ENCODE peak calls at places on chromosome 6, in six cellular contexts. One of them, this sample, is unnamed.

GRCh38 chr6:114366899-114367298 is 24.1 kb upstream of the HS3ST5 start:
- DNase-seq in IMR-90: no peak
- DNase-seq in neuronal stem cell: no peak
- DNase-seq in H1: no peak
- DNase-seq in trophoblast cell: no peak
- DNase-seq in mesenchymal stem cell: no peak
- DNase-seq in this sample: no peak

GRCh38 chr6:26550250-26550993 is 12.3 kb downstream of the HMGN4 start:
- DNase-seq in H1: peak
- DNase-seq in neuronal stem cell: peak
- DNase-seq in trophoblast cell: peak
- DNase-seq in IMR-90: peak
- DNase-seq in mesenchymal stem cell: peak
- DNase-seq in this sample: peak

GRCh38 chr6:112575309-112575834 is 228.2 kb downstream of the RFPL4B start:
- DNase-seq in mesenchymal stem cell: no peak
- DNase-seq in H1: no peak
- DNase-seq in neuronal stem cell: no peak
- DNase-seq in IMR-90: no peak
- DNase-seq in trophoblast cell: no peak
- DNase-seq in this sample: no peak

GRCh38 chr6:30507849-30508843 is 18.8 kb downstream of the HLA-E start:
- DNase-seq in trophoblast cell: no peak
- DNase-seq in neuronal stem cell: no peak
- DNase-seq in mesenchymal stem cell: no peak
- DNase-seq in H1: no peak
- DNase-seq in IMR-90: no peak
- DNase-seq in this sample: no peak

GRCh38 chr6:56570434-56571359 is 72.0 kb downstream of the DST start:
- DNase-seq in mesenchymal stem cell: peak
- DNase-seq in neuronal stem cell: no peak
- DNase-seq in trophoblast cell: peak
- DNase-seq in IMR-90: peak
- DNase-seq in H1: no peak
- DNase-seq in this sample: no peak

GRCh38 chr6:39228992-39229767 is at the start of gene KCNK5:
- DNase-seq in neuronal stem cell: peak
- DNase-seq in trophoblast cell: peak
- DNase-seq in H1: peak
- DNase-seq in mesenchymal stem cell: peak
- DNase-seq in IMR-90: peak
- DNase-seq in this sample: peak

GRCh38 chr6:167825059-167825758 is 1.5 kb upstream of the AFDN start:
- DNase-seq in H1: no peak
- DNase-seq in trophoblast cell: no peak
- DNase-seq in neuronal stem cell: peak
- DNase-seq in mesenchymal stem cell: no peak
- DNase-seq in IMR-90: no peak
- DNase-seq in this sample: no peak

GRCh38 chr6:117290173-117290834 is 24.9 kb downstream of the VGLL2 start:
- DNase-seq in H1: no peak
- DNase-seq in neuronal stem cell: no peak
- DNase-seq in IMR-90: no peak
- DNase-seq in mesenchymal stem cell: no peak
- DNase-seq in trophoblast cell: no peak
- DNase-seq in this sample: no peak

GRCh38 chr6:108661430-108661829 is 100.7 kb downstream of the FOXO3 start:
- DNase-seq in H1: no peak
- DNase-seq in trophoblast cell: no peak
- DNase-seq in mesenchymal stem cell: peak
- DNase-seq in neuronal stem cell: no peak
- DNase-seq in IMR-90: peak
- DNase-seq in this sample: no peak

GRCh38 chr6:67009818-67010217 is 1302.8 kb upstream of the EYS start:
- DNase-seq in H1: peak
- DNase-seq in IMR-90: no peak
- DNase-seq in trophoblast cell: no peak
- DNase-seq in neuronal stem cell: no peak
- DNase-seq in mesenchymal stem cell: no peak
- DNase-seq in this sample: peak

GRCh38 chr6:130307752-130308361 is 58.0 kb upstream of the TMEM200A start:
- DNase-seq in mesenchymal stem cell: peak
- DNase-seq in IMR-90: peak
- DNase-seq in H1: no peak
- DNase-seq in trophoblast cell: no peak
- DNase-seq in neuronal stem cell: no peak
- DNase-seq in this sample: no peak

GRCh38 chr6:106050538-106050937 is 35.6 kb upstream of the PRDM1 start:
- DNase-seq in trophoblast cell: no peak
- DNase-seq in H1: no peak
- DNase-seq in mesenchymal stem cell: no peak
- DNase-seq in IMR-90: peak
- DNase-seq in neuronal stem cell: no peak
- DNase-seq in this sample: no peak

GRCh38 chr6:133468591-133468990 is 227.4 kb downstream of the EYA4 start:
- DNase-seq in neuronal stem cell: no peak
- DNase-seq in trophoblast cell: peak
- DNase-seq in H1: no peak
- DNase-seq in mesenchymal stem cell: no peak
- DNase-seq in IMR-90: no peak
- DNase-seq in this sample: no peak

GRCh38 chr6:133467982-133468380 is 226.8 kb downstream of the EYA4 start:
- DNase-seq in mesenchymal stem cell: no peak
- DNase-seq in H1: no peak
- DNase-seq in neuronal stem cell: no peak
- DNase-seq in IMR-90: peak
- DNase-seq in trophoblast cell: no peak
- DNase-seq in this sample: no peak

GRCh38 chr6:133463789-133464188 is 222.6 kb downstream of the EYA4 start:
- DNase-seq in H1: no peak
- DNase-seq in neuronal stem cell: no peak
- DNase-seq in mesenchymal stem cell: no peak
- DNase-seq in trophoblast cell: no peak
- DNase-seq in IMR-90: no peak
- DNase-seq in this sample: no peak

GRCh38 chr6:133466666-133467065 is 225.5 kb downstream of the EYA4 start:
- DNase-seq in trophoblast cell: no peak
- DNase-seq in mesenchymal stem cell: no peak
- DNase-seq in neuronal stem cell: no peak
- DNase-seq in IMR-90: peak
- DNase-seq in H1: no peak
- DNase-seq in this sample: no peak

DNA sequence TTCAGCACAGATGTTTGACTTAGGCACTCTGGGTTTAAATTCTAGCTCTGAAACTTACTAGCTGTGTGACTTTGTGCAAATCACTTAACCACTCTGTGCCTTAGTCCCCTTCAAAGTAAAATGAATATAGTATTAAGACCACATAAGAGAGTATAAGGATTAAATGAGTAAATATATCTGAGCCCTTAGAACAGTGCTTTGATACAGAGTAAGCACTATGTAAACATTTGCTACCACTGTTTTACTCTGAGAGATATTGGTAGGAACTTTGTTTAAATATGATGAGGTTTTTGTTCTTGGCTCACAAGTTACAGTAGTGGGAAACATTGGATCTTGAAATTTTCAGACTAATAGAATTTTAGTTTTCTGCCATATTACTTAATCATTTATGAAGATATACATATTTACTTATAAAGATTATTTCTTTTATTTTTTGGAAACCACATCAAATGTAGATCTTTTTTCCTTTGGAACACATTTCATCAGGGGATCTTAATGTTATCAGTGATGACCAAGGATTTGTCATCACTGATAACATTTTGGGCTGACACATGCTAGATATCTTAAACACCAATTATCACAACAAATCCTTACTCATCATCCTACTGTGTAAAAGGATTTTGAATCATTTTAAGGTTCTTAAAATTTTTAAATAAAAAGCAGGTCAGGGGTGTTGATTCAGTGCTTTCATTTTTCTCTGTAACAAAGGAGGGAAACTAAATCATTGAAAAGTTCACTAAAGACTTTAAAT is 226.2 kb downstream of the EYA4 start:
- DNase-seq in trophoblast cell: no peak
- DNase-seq in H1: no peak
- DNase-seq in mesenchymal stem cell: no peak
- DNase-seq in neuronal stem cell: no peak
- DNase-seq in IMR-90: peak
- DNase-seq in this sample: no peak
- H4K91ac ChIP-seq in trophoblast cell: no peak
- H4K91ac ChIP-seq in H1: no peak
- H4K91ac ChIP-seq in mesenchymal stem cell: no peak
- H4K91ac ChIP-seq in neuronal stem cell: no peak
- H4K91ac ChIP-seq in IMR-90: no peak
- H4K91ac ChIP-seq in this sample: no peak

DNA sequence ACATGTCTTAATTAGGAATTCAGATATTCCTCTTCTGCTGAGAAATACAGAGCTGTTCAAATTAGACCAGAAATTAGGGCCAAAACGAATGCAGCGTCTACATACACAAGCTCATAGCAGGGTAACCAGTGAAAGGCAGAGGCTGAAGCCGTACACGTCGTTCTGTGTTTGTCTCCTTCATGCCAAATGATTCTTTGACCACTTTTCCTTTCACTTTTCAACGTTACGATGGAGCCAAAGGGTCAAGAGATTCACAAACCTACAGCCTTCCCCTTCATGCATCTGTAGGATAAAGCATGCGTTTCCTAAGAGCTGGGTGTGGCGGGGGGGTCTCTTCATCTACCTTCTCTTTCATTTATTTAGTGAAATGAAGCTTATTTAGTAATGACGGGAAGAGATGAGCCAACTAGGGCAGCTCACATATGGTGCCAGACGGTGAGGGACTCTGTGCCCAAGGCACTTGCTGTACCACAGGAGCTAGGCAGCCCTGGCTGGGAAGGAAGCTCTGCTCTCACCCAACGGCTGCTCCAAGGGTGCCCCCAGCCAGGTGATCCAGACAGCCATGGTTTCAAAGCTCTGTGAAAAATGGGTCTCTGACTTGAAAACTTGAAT is 178.0 kb downstream of the ATXN1 start:
- DNase-seq in IMR-90: no peak
- DNase-seq in trophoblast cell: no peak
- DNase-seq in mesenchymal stem cell: no peak
- DNase-seq in neuronal stem cell: no peak
- DNase-seq in H1: no peak
- DNase-seq in this sample: no peak
- H4K91ac ChIP-seq in IMR-90: no peak
- H4K91ac ChIP-seq in trophoblast cell: no peak
- H4K91ac ChIP-seq in mesenchymal stem cell: no peak
- H4K91ac ChIP-seq in neuronal stem cell: no peak
- H4K91ac ChIP-seq in H1: no peak
- H4K91ac ChIP-seq in this sample: no peak

GRCh38 chr6:103875221-103875620 is 984.5 kb downstream of the HACE1 start:
- DNase-seq in mesenchymal stem cell: no peak
- DNase-seq in trophoblast cell: no peak
- DNase-seq in neuronal stem cell: no peak
- DNase-seq in IMR-90: no peak
- DNase-seq in H1: no peak
- DNase-seq in this sample: no peak

GRCh38 chr6:103870970-103871369 is 988.7 kb downstream of the HACE1 start:
- DNase-seq in neuronal stem cell: no peak
- DNase-seq in mesenchymal stem cell: no peak
- DNase-seq in IMR-90: no peak
- DNase-seq in trophoblast cell: peak
- DNase-seq in H1: no peak
- DNase-seq in this sample: no peak

GRCh38 chr6:103874575-103874974 is 985.1 kb downstream of the HACE1 start:
- DNase-seq in mesenchymal stem cell: no peak
- DNase-seq in neuronal stem cell: no peak
- DNase-seq in trophoblast cell: no peak
- DNase-seq in H1: no peak
- DNase-seq in IMR-90: no peak
- DNase-seq in this sample: no peak

GRCh38 chr6:103872683-103873082 is 987.0 kb downstream of the HACE1 start:
- DNase-seq in trophoblast cell: no peak
- DNase-seq in IMR-90: no peak
- DNase-seq in mesenchymal stem cell: no peak
- DNase-seq in neuronal stem cell: peak
- DNase-seq in H1: no peak
- DNase-seq in this sample: no peak

GRCh38 chr6:103872219-103872618 is 987.5 kb downstream of the HACE1 start:
- DNase-seq in mesenchymal stem cell: no peak
- DNase-seq in neuronal stem cell: no peak
- DNase-seq in IMR-90: no peak
- DNase-seq in H1: no peak
- DNase-seq in trophoblast cell: no peak
- DNase-seq in this sample: no peak
- H4K91ac ChIP-seq in mesenchymal stem cell: no peak
- H4K91ac ChIP-seq in neuronal stem cell: no peak
- H4K91ac ChIP-seq in IMR-90: no peak
- H4K91ac ChIP-seq in H1: no peak
- H4K91ac ChIP-seq in trophoblast cell: no peak
- H4K91ac ChIP-seq in this sample: no peak

DNA sequence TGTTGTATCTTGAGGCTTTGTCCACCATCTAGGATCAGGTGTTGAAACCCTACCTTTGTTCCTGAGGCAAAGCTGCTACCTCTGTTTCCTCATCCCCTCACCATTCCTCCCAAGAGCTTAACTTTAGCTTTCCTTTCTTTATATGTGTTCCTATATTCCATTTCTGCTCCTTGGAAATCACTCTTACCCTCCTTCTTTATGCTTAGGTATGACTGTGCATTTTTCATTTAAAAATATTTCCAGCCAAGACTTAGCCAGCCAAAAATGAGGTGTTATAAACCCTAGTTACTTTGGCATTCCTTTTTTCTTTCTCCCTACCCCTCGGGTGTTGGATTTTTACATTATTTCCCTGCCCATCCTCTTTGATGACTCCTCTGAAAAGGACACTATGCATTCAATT is 57.7 kb downstream of the TSBP1 start:
- DNase-seq in mesenchymal stem cell: no peak
- DNase-seq in H1: no peak
- DNase-seq in neuronal stem cell: no peak
- DNase-seq in IMR-90: no peak
- DNase-seq in trophoblast cell: no peak
- DNase-seq in this sample: no peak
- H4K91ac ChIP-seq in mesenchymal stem cell: no peak
- H4K91ac ChIP-seq in H1: no peak
- H4K91ac ChIP-seq in neuronal stem cell: no peak
- H4K91ac ChIP-seq in IMR-90: no peak
- H4K91ac ChIP-seq in trophoblast cell: no peak
- H4K91ac ChIP-seq in this sample: no peak

GRCh38 chr6:135521431-135521830 is 23.9 kb upstream of the AHI1 start:
- DNase-seq in neuronal stem cell: no peak
- DNase-seq in mesenchymal stem cell: peak
- DNase-seq in H1: no peak
- DNase-seq in IMR-90: peak
- DNase-seq in trophoblast cell: peak
- DNase-seq in this sample: no peak

GRCh38 chr6:135519343-135519742 is 21.8 kb upstream of the AHI1 start:
- DNase-seq in IMR-90: no peak
- DNase-seq in mesenchymal stem cell: no peak
- DNase-seq in H1: no peak
- DNase-seq in neuronal stem cell: no peak
- DNase-seq in trophoblast cell: no peak
- DNase-seq in this sample: no peak

GRCh38 chr6:135520781-135521180 is 23.2 kb upstream of the AHI1 start:
- DNase-seq in mesenchymal stem cell: peak
- DNase-seq in trophoblast cell: no peak
- DNase-seq in IMR-90: peak
- DNase-seq in H1: no peak
- DNase-seq in neuronal stem cell: no peak
- DNase-seq in this sample: no peak

GRCh38 chr6:135525550-135525949 is 28.0 kb upstream of the AHI1 start:
- DNase-seq in H1: no peak
- DNase-seq in neuronal stem cell: no peak
- DNase-seq in trophoblast cell: no peak
- DNase-seq in IMR-90: no peak
- DNase-seq in mesenchymal stem cell: no peak
- DNase-seq in this sample: no peak

GRCh38 chr6:135522975-135523692 is 25.6 kb upstream of the AHI1 start:
- DNase-seq in H1: no peak
- DNase-seq in neuronal stem cell: no peak
- DNase-seq in IMR-90: peak
- DNase-seq in mesenchymal stem cell: peak
- DNase-seq in trophoblast cell: peak
- DNase-seq in this sample: no peak
- H4K91ac ChIP-seq in H1: no peak
- H4K91ac ChIP-seq in neuronal stem cell: no peak
- H4K91ac ChIP-seq in IMR-90: no peak
- H4K91ac ChIP-seq in mesenchymal stem cell: no peak
- H4K91ac ChIP-seq in trophoblast cell: no peak
- H4K91ac ChIP-seq in this sample: no peak

This sample was measured in H9.